ENCODE peak calls at places on chromosome 14, in ten cellular contexts. V is NCI-H1417; L is T47D; E is activated CD8-positive, alpha-beta memory T cell treated with anti-CD3 and anti-CD28 coated beads for 4 hours; P is cardiac muscle cell; W is hepatocyte; U is dermis blood vessel endothelial cell; G is T-helper 2 cell; J is iris pigment epithelial cell; Q is naive B cell. D is an unnamed sample.
A peak's percentile ranks its signal among the peaks of the same experiment; 100 is the strongest.

GRCh38 chr14:33432407-33433023 is 493.8 kb downstream of the NPAS3 start:
- DNase-seq in W (peak; percentile 30), Q (no peak), E (no peak), P (peak; percentile 39), V (peak; percentile 45), U (peak; percentile 59), L (peak; percentile 67), G (peak; percentile 15), J (peak; percentile 65), D (no peak)

GRCh38 chr14:105205718-105206208 is 24.7 kb upstream of the NUDT14 start:
- DNase-seq in G (no peak), J (no peak), W (no peak), L (no peak), Q (no peak), E (no peak), U (no peak), P (no peak), V (no peak), D (peak; percentile 33)

GRCh38 chr14:95265106-95266094 is 54.3 kb downstream of the CLMN start:
- DNase-seq in J (peak; percentile 99), G (peak; percentile 84), P (no peak), L (peak; percentile 92), E (no peak), Q (peak; percentile 78), W (peak; percentile 87), V (peak; percentile 56), U (peak; percentile 98), D (peak; percentile 70)

GRCh38 chr14:52455291-52456088 is 96.8 kb downstream of the TXNDC16 start:
- DNase-seq in G (no peak), Q (no peak), P (no peak), U (no peak), E (no peak), W (no peak), V (no peak), J (peak; percentile 86), L (no peak), D (no peak)

GRCh38 chr14:52834440-52834842 is 43.0 kb upstream of the GNPNAT1 start:
- DNase-seq in G (no peak), V (no peak), P (no peak), L (no peak), E (no peak), J (peak; percentile 94), U (peak; percentile 68), W (peak; percentile 20), Q (no peak), D (no peak)

GRCh38 chr14:81326451-81326850 is 73.7 kb downstream of the STON2 start:
- DNase-seq in J (no peak), L (no peak), E (no peak), W (no peak), G (no peak), U (no peak), Q (no peak), P (no peak), V (no peak), D (no peak)

GRCh38 chr14:104220225-104221070 is 82.1 kb downstream of the KIF26A start:
- DNase-seq in W (no peak), P (no peak), L (no peak), E (no peak), V (no peak), G (no peak), U (no peak), J (no peak), Q (no peak), D (no peak)

GRCh38 chr14:21098134-21098891 is at the start of gene ZNF219:
- DNase-seq in J (peak; percentile 43), U (peak; percentile 62), Q (no peak), W (peak; percentile 75), G (no peak), P (peak; percentile 81), E (no peak), L (peak; percentile 51), V (peak; percentile 47), D (peak; percentile 24)

GRCh38 chr14:104202259-104203070 is 64.1 kb downstream of the KIF26A start:
- DNase-seq in P (no peak), Q (no peak), W (no peak), V (peak; percentile 62), G (no peak), E (no peak), U (no peak), J (no peak), L (peak; percentile 89), D (peak; percentile 83)

GRCh38 chr14:103296007-103296406 is 38.0 kb upstream of the EIF5 start:
- DNase-seq in W (peak; percentile 51), P (peak; percentile 62), V (no peak), Q (no peak), U (peak; percentile 41), G (no peak), E (no peak), L (peak; percentile 39), J (peak; percentile 53), D (no peak)

GRCh38 chr14:101761881-101762529 is 496 bp downstream of the PPP2R5C start:
- DNase-seq in P (peak; percentile 55), V (no peak), U (peak; percentile 15), E (no peak), G (peak; percentile 63), L (peak; percentile 30), W (peak; percentile 65), Q (peak; percentile 31), J (peak; percentile 4), D (no peak)

GRCh38 chr14:52461721-52462120 is 90.6 kb downstream of the TXNDC16 start:
- DNase-seq in P (no peak), G (no peak), Q (no peak), W (no peak), U (no peak), E (no peak), V (no peak), L (peak; percentile 10), J (no peak), D (no peak)

GRCh38 chr14:69398053-69398817 is at the start of the genes ERH and SLC39A9:
- DNase-seq in U (peak; percentile 98), J (peak; percentile 97), G (peak; percentile 98), L (peak; percentile 99), P (peak; percentile 97), V (peak; percentile 99), W (peak; percentile 97), Q (peak; percentile 92), E (peak; percentile 85), D (peak; percentile 99)

GRCh38 chr14:101196795-101197590 is 293.5 kb upstream of the RTL1 start:
- DNase-seq in P (no peak), Q (no peak), U (no peak), V (peak; percentile 86), G (no peak), J (no peak), L (no peak), W (no peak), E (no peak), D (no peak)

GRCh38 chr14:69625299-69626131 is 14.1 kb downstream of the SUSD6 start:
- DNase-seq in G (peak; percentile 91), E (peak; percentile 48), Q (peak; percentile 61), U (peak; percentile 89), P (no peak), L (no peak), W (no peak), V (no peak), J (peak; percentile 85), D (no peak)

GRCh38 chr14:24284501-24285035 is 13.2 kb upstream of the RABGGTA start:
- DNase-seq in Q (no peak), P (no peak), L (no peak), W (no peak), E (no peak), U (no peak), V (no peak), J (no peak), G (no peak), D (no peak)

GRCh38 chr14:96415559-96415958 is 23.6 kb downstream of the AK7 start:
- DNase-seq in E (no peak), W (no peak), P (no peak), J (no peak), L (no peak), U (no peak), G (no peak), Q (no peak), V (no peak), D (no peak)

GRCh38 chr14:58096731-58097130 is 55.3 kb downstream of the ARMH4 start:
- DNase-seq in U (no peak), Q (no peak), W (no peak), L (no peak), P (no peak), G (no peak), E (no peak), J (no peak), V (no peak), D (no peak)